ENCODE peak calls at places on chromosomes 16 and 17, in ten cellular contexts. Y, D, U, M, O, N, Q, G, K and V are unnamed samples.

GRCh38 chr17:17722081-17722905 is 41.0 kb downstream of the RAI1 start:
- DNase-seq in Y (no peak), U (no peak), G (no peak), K (peak; percentile 49), N (no peak), O (no peak), D (no peak), Q (no peak), M (no peak), V (no peak)

GRCh38 chr17:81457396-81457795 is 55.2 kb downstream of the ACTG1 start:
- DNase-seq in Y (no peak), U (no peak), K (no peak), Q (no peak), G (no peak), M (no peak), O (no peak), N (no peak), D (no peak), V (peak; percentile 65)

GRCh38 chr17:46865100-46865499 is 13.7 kb downstream of the WNT9B start:
- DNase-seq in G (no peak), Y (no peak), D (no peak), M (no peak), U (peak; percentile 28), N (no peak), K (no peak), O (no peak), Q (no peak), V (no peak)

GRCh38 chr17:43935204-43935925 is 6.9 kb downstream of the PPY start:
- DNase-seq in Q (no peak), K (no peak), U (no peak), O (no peak), N (no peak), Y (no peak), D (no peak), G (no peak), M (no peak), V (no peak)

GRCh38 chr16:53018834-53019416 is 33.8 kb downstream of the CHD9NB start:
- DNase-seq in Y (no peak), G (no peak), K (no peak), D (no peak), Q (no peak), N (no peak), O (no peak), M (no peak), U (no peak), V (no peak)

GRCh38 chr17:59329558-59330313 is 1.7 kb upstream of the YPEL2 start:
- DNase-seq in Y (no peak), U (peak; percentile 75), O (peak; percentile 89), G (peak; percentile 85), Q (peak; percentile 70), D (no peak), N (no peak), K (peak; percentile 71), M (peak; percentile 65), V (peak; percentile 38)

GRCh38 chr17:2233441-2233947 is 70.1 kb downstream of the SMG6 start:
- DNase-seq in M (peak; percentile 47), O (no peak), G (no peak), U (peak; percentile 85), N (no peak), Y (no peak), Q (no peak), D (no peak), K (no peak), V (no peak)

GRCh38 chr16:10693889-10694288 is 841 bp downstream of the TEKT5 start:
- DNase-seq in N (no peak), D (no peak), U (no peak), O (no peak), Y (no peak), Q (no peak), G (no peak), K (no peak), M (no peak), V (no peak)

GRCh38 chr16:89122322-89122831 is 28.7 kb downstream of the ACSF3 start:
- DNase-seq in N (peak; percentile 24), K (peak; percentile 68), Y (peak; percentile 77), M (peak; percentile 17), O (peak; percentile 92), U (no peak), G (no peak), D (no peak), Q (peak; percentile 81), V (no peak)

GRCh38 chr16:4133897-4134372 is 17.7 kb upstream of the ADCY9 start:
- DNase-seq in D (no peak), G (no peak), K (no peak), U (no peak), O (no peak), M (no peak), Y (no peak), N (no peak), Q (no peak), V (no peak)

GRCh38 chr16:25729188-25729587 is 37.4 kb downstream of the HS3ST4 start:
- DNase-seq in G (peak; percentile 14), D (no peak), M (no peak), O (no peak), U (no peak), Y (no peak), Q (no peak), K (no peak), N (no peak), V (no peak)

GRCh38 chr17:42618442-42619150 is 9.1 kb downstream of the TUBG1 start:
- DNase-seq in O (peak; percentile 78), N (no peak), U (peak; percentile 22), Q (no peak), G (no peak), Y (peak; percentile 52), K (peak; percentile 78), M (peak; percentile 40), D (no peak), V (no peak)

GRCh38 chr16:1773703-1774455 is 945 bp upstream of the MRPS34 start:
- DNase-seq in N (no peak), O (no peak), M (no peak), K (no peak), Y (no peak), D (peak; percentile 40), G (peak; percentile 69), U (peak; percentile 41), Q (no peak), V (no peak)

GRCh38 chr17:42361781-42362186 is 26.5 kb downstream of the STAT3 start:
- DNase-seq in Q (no peak), Y (no peak), O (no peak), N (peak; percentile 7), K (no peak), G (no peak), D (no peak), M (no peak), U (no peak), V (no peak)